ENCODE peak calls at places on chromosome 17, in eight cellular contexts. N, O, W, A, D, X, Q and V are unnamed samples.
A peak's percentile ranks its signal among the peaks of the same experiment; 100 is the strongest.

GRCh38 chr17:56358651-56359050 is 205.4 kb downstream of the ANKFN1 start:
- DNase-seq in N (no peak), O (no peak), W (no peak), A (no peak), D (no peak), X (no peak), Q (no peak), V (no peak)

GRCh38 chr17:42548070-42548837 is 4.5 kb upstream of the HSD17B1 start:
- DNase-seq in N (peak; percentile 67), O (peak; percentile 89), W (peak; percentile 84), A (no peak), D (peak; percentile 52), X (peak; percentile 90), Q (no peak), V (no peak)

GRCh38 chr17:64340557-64340956 is 50.1 kb downstream of the PECAM1 start:
- DNase-seq in N (no peak), O (no peak), W (no peak), A (no peak), D (no peak), X (no peak), Q (no peak), V (no peak)

GRCh38 chr17:79981090-79981489 is 54.6 kb downstream of the TBC1D16 start:
- DNase-seq in N (no peak), O (no peak), W (no peak), A (no peak), D (no peak), X (no peak), Q (no peak), V (no peak)

GRCh38 chr17:81993726-81994592 is 16.5 kb downstream of the ASPSCR1 start:
- DNase-seq in N (no peak), O (no peak), W (no peak), A (no peak), D (no peak), X (no peak), Q (no peak), V (no peak)

GRCh38 chr17:45146166-45146565 is 2.1 kb upstream of the HEXIM1 start:
- DNase-seq in N (no peak), O (no peak), W (no peak), A (no peak), D (no peak), X (no peak), Q (no peak), V (no peak)

GRCh38 chr17:39737761-39738567 is at the start of gene GRB7:
- DNase-seq in N (no peak), O (no peak), W (peak; percentile 84), A (no peak), D (no peak), X (no peak), Q (no peak), V (no peak)

GRCh38 chr17:29615048-29615385 is 7.7 kb downstream of the CORO6 start:
- DNase-seq in N (no peak), O (no peak), W (no peak), A (no peak), D (no peak), X (no peak), Q (no peak), V (no peak)

GRCh38 chr17:60354223-60354622 is 37.7 kb downstream of the USP32 start:
- DNase-seq in N (no peak), O (no peak), W (no peak), A (peak; percentile 86), D (peak; percentile 32), X (no peak), Q (peak; percentile 75), V (no peak)

GRCh38 chr17:83199500-83200201 is 120.2 kb downstream of the METRNL start:
- DNase-seq in N (peak; percentile 40), O (peak; percentile 54), W (peak; percentile 38), A (no peak), D (no peak), X (no peak), Q (no peak), V (peak; percentile 76)

GRCh38 chr17:50114849-50115357 is 15.1 kb downstream of the SAMD14 start:
- DNase-seq in N (no peak), O (no peak), W (peak; percentile 31), A (peak; percentile 60), D (peak; percentile 68), X (no peak), Q (peak; percentile 61), V (no peak)

GRCh38 chr17:82440377-82440981 is 10.1 kb downstream of the CYBC1 start:
- DNase-seq in N (no peak), O (no peak), W (no peak), A (no peak), D (no peak), X (no peak), Q (no peak), V (no peak)

GRCh38 chr17:16052486-16052885 is 52.9 kb downstream of the TTC19 start:
- DNase-seq in N (no peak), O (no peak), W (no peak), A (no peak), D (no peak), X (no peak), Q (no peak), V (no peak)

GRCh38 chr17:5929721-5930120 is 140.5 kb upstream of the WSCD1 start:
- DNase-seq in N (no peak), O (no peak), W (no peak), A (no peak), D (no peak), X (no peak), Q (no peak), V (no peak)

GRCh38 chr17:20206591-20206990 is 197.4 kb downstream of the SPECC1 start:
- DNase-seq in N (no peak), O (no peak), W (no peak), A (peak; percentile 66), D (peak; percentile 67), X (no peak), Q (peak; percentile 54), V (no peak)

GRCh38 chr17:82531431-82531881 is 11.9 kb downstream of the FOXK2 start:
- DNase-seq in N (no peak), O (no peak), W (no peak), A (peak; percentile 53), D (peak; percentile 73), X (no peak), Q (no peak), V (no peak)

GRCh38 chr17:28897769-28898259 is 281 bp upstream of the FLOT2 start:
- DNase-seq in N (no peak), O (no peak), W (no peak), A (no peak), D (peak; percentile 37), X (no peak), Q (no peak), V (no peak)

GRCh38 chr17:64001763-64002529 is 3.8 kb downstream of the PRR29 start:
- DNase-seq in N (no peak), O (no peak), W (no peak), A (peak; percentile 57), D (peak; percentile 75), X (no peak), Q (no peak), V (no peak)

GRCh38 chr17:61353615-61354014 is 46.0 kb upstream of the TBX2 start:
- DNase-seq in N (no peak), O (no peak), W (no peak), A (no peak), D (no peak), X (no peak), Q (no peak), V (no peak)

GRCh38 chr17:30379303-30380105 is 777 bp downstream of the CPD start:
- DNase-seq in N (no peak), O (no peak), W (no peak), A (peak; percentile 6), D (peak; percentile 26), X (no peak), Q (no peak), V (no peak)

GRCh38 chr17:3575506-3575905 is 17.9 kb upstream of the TRPV3 start:
- DNase-seq in N (no peak), O (no peak), W (no peak), A (peak; percentile 75), D (no peak), X (no peak), Q (peak; percentile 78), V (no peak)

GRCh38 chr17:81807839-81808238 is 3.9 kb downstream of the GCGR start:
- DNase-seq in N (no peak), O (no peak), W (no peak), A (no peak), D (no peak), X (no peak), Q (no peak), V (no peak)

GRCh38 chr17:76243826-76244679 is 3.8 kb upstream of the RNF157 start:
- DNase-seq in N (no peak), O (no peak), W (no peak), A (peak; percentile 54), D (no peak), X (no peak), Q (peak; percentile 51), V (no peak)

GRCh38 chr17:32828822-32829221 is 48.1 kb downstream of the MYO1D start:
- DNase-seq in N (no peak), O (no peak), W (no peak), A (peak; percentile 21), D (no peak), X (no peak), Q (peak; percentile 11), V (no peak)

GRCh38 chr17:34135841-34136240 is 119.2 kb upstream of the CCL2 start:
- DNase-seq in N (no peak), O (no peak), W (no peak), A (no peak), D (no peak), X (no peak), Q (no peak), V (no peak)

GRCh38 chr17:9217151-9218067 is 196.1 kb downstream of the NTN1 start:
- DNase-seq in N (no peak), O (no peak), W (peak; percentile 32), A (peak; percentile 87), D (no peak), X (no peak), Q (peak; percentile 77), V (no peak)

GRCh38 chr17:82929011-82929622 is 89.3 kb upstream of the ZNF750 start:
- DNase-seq in N (no peak), O (no peak), W (no peak), A (no peak), D (no peak), X (no peak), Q (no peak), V (no peak)

GRCh38 chr17:17304521-17304985 is 1.4 kb downstream of the NT5M start:
- DNase-seq in N (no peak), O (no peak), W (no peak), A (no peak), D (no peak), X (no peak), Q (no peak), V (peak; percentile 28)

GRCh38 chr17:47323382-47324223 is at the start of gene EFCAB13:
- DNase-seq in N (peak; percentile 67), O (peak; percentile 67), W (peak; percentile 84), A (peak; percentile 72), D (peak; percentile 94), X (peak; percentile 65), Q (peak; percentile 86), V (peak; percentile 30)

GRCh38 chr17:4420692-4421131 is 13.0 kb upstream of the SPNS3 start:
- DNase-seq in N (peak; percentile 55), O (peak; percentile 72), W (peak; percentile 56), A (peak; percentile 49), D (peak; percentile 70), X (no peak), Q (peak; percentile 86), V (peak; percentile 73)

GRCh38 chr17:63954402-63955063 is 18.2 kb downstream of the SCN4A start:
- DNase-seq in N (no peak), O (peak; percentile 60), W (no peak), A (no peak), D (no peak), X (no peak), Q (no peak), V (peak; percentile 56)

GRCh38 chr17:79273660-79274059 is 199.0 kb downstream of the ENGASE start:
- DNase-seq in N (no peak), O (no peak), W (no peak), A (no peak), D (no peak), X (no peak), Q (no peak), V (no peak)

GRCh38 chr17:2303278-2304188 is at the start of the genes SMG6 and SRR:
- DNase-seq in N (peak; percentile 93), O (peak; percentile 95), W (peak; percentile 91), A (peak; percentile 83), D (peak; percentile 88), X (peak; percentile 98), Q (peak; percentile 100), V (peak; percentile 46)

GRCh38 chr17:39627170-39627716 is 491 bp downstream of the PPP1R1B start:
- DNase-seq in N (no peak), O (no peak), W (no peak), A (no peak), D (no peak), X (no peak), Q (no peak), V (no peak)